ENCODE peak calls at places on chromosomes 4 and X, in four cellular contexts. W is GM23248, H is OCI-LY7, M is PC-3. I is an unnamed sample.

GRCh38 chrX:78313526-78313925 is 13.9 kb downstream of the CYSLTR1 start:
- DNase-seq in H (no peak), M (peak; percentile 56), W (no peak), I (no peak)

GRCh38 chr4:147928400-147928799 is 196.5 kb downstream of the ARHGAP10 start:
- DNase-seq in H (no peak), W (no peak), M (peak; percentile 80), I (no peak)

GRCh38 chrX:107205770-107206696 is at the start of the genes DNAAF6 and NUP62CL:
- DNase-seq in H (peak; percentile 86), W (peak; percentile 2), M (peak; percentile 70), I (peak; percentile 70)

GRCh38 chr4:182642831-182643230 is 274.4 kb downstream of the DCTD start:
- DNase-seq in W (peak; percentile 32), H (no peak), M (peak; percentile 21), I (no peak)

GRCh38 chrX:13666836-13667235 is 13.9 kb downstream of the TCEANC start:
- DNase-seq in W (no peak), M (no peak), H (no peak), I (no peak)

GRCh38 chrX:15158736-15159406 is 111.0 kb downstream of the ASB9 start:
- DNase-seq in H (no peak), M (peak; percentile 60), W (peak; percentile 24), I (no peak)

GRCh38 chr4:186702297-186702696 is 21.4 kb downstream of the FAT1 start:
- DNase-seq in W (no peak), H (no peak), M (no peak), I (no peak)

GRCh38 chr4:81531410-81531809 is 59.7 kb upstream of the RASGEF1B start:
- DNase-seq in M (no peak), W (no peak), H (no peak), I (no peak)

GRCh38 chr4:185654965-185655554 is 119.8 kb upstream of the PDLIM3 start:
- DNase-seq in M (no peak), W (no peak), H (no peak), I (no peak)

GRCh38 chr4:44660396-44660795 is 9.0 kb upstream of the YIPF7 start:
- DNase-seq in M (peak; percentile 23), W (peak; percentile 8), H (no peak), I (no peak)

GRCh38 chr4:54695359-54696149 is 37.8 kb downstream of the KIT start:
- DNase-seq in M (no peak), H (no peak), W (no peak), I (no peak)

GRCh38 chr4:20248155-20248558 is 3.5 kb upstream of the SLIT2 start:
- DNase-seq in H (peak; percentile 40), M (peak; percentile 82), W (peak; percentile 90), I (peak; percentile 77)

GRCh38 chr4:166675411-166675810 is 558.9 kb downstream of the SPOCK3 start:
- DNase-seq in H (no peak), M (peak; percentile 56), W (peak; percentile 1), I (peak; percentile 45)

GRCh38 chr4:7646384-7647061 is 211.8 kb upstream of the PSAPL1 start:
- DNase-seq in H (no peak), M (no peak), W (peak; percentile 31), I (no peak)

GRCh38 chr4:64417974-64418373 is 8.7 kb upstream of the TECRL start:
- DNase-seq in M (peak; percentile 73), H (no peak), W (peak; percentile 1), I (peak; percentile 19)

GRCh38 chr4:78616046-78616498 is 64.5 kb downstream of the ANXA3 start:
- DNase-seq in H (no peak), M (no peak), W (peak; percentile 15), I (peak; percentile 60)

GRCh38 chr4:154983714-154984113 is 202.6 kb downstream of the RBM46 start:
- DNase-seq in H (no peak), M (no peak), W (no peak), I (no peak)

GRCh38 chr4:55346851-55347255 is 811 bp downstream of the SRD5A3 start:
- DNase-seq in W (no peak), H (no peak), M (no peak), I (no peak)

GRCh38 chr4:38902695-38903094 is 35.1 kb downstream of the FAM114A1 start:
- DNase-seq in W (peak; percentile 38), M (peak; percentile 56), H (peak; percentile 64), I (peak; percentile 21)

GRCh38 chrX:53435997-53436396 is 1.8 kb upstream of the HSD17B10 start:
- DNase-seq in H (peak; percentile 82), M (peak; percentile 77), W (peak; percentile 80), I (peak; percentile 71)

GRCh38 chr4:73917081-73917501 is 47.9 kb downstream of the CXCL1 start:
- DNase-seq in M (peak; percentile 94), H (no peak), W (peak; percentile 96), I (peak; percentile 25)

GRCh38 chrX:132034648-132035047 is 11.5 kb downstream of the STK26 start:
- DNase-seq in M (no peak), W (no peak), H (no peak), I (no peak)

GRCh38 chr4:87985097-87985886 is 9.8 kb downstream of the SPP1 start:
- DNase-seq in M (peak; percentile 74), W (peak; percentile 63), H (peak; percentile 42), I (peak; percentile 43)

GRCh38 chr4:95360911-95361695 is 187.7 kb downstream of the UNC5C start:
- DNase-seq in M (no peak), H (no peak), W (no peak), I (no peak)

GRCh38 chrX:102858826-102859627 is 78.0 kb upstream of the RAB40AL start:
- DNase-seq in H (no peak), W (peak; percentile 14), M (peak; percentile 8), I (no peak)

GRCh38 chr4:174120446-174121142 is 162.9 kb downstream of the FBXO8 start:
- DNase-seq in W (peak; percentile 78), M (peak; percentile 65), H (peak; percentile 50), I (peak; percentile 72)

GRCh38 chr4:38001927-38002326 is 41.7 kb downstream of the PTTG2 start:
- DNase-seq in W (no peak), M (no peak), H (no peak), I (no peak)

GRCh38 chr4:158896459-158897238 is 127.8 kb downstream of the FNIP2 start:
- DNase-seq in W (no peak), M (no peak), H (no peak), I (no peak)

GRCh38 chr4:158786155-158786581 is 17.3 kb downstream of the FNIP2 start:
- DNase-seq in H (no peak), W (no peak), M (no peak), I (no peak)

GRCh38 chrX:39631275-39631674 is 466.5 kb downstream of the BCOR start:
- DNase-seq in H (no peak), W (no peak), M (no peak), I (no peak)

GRCh38 chr4:89572224-89572858 is 264.6 kb downstream of the SNCA start:
- DNase-seq in W (no peak), M (no peak), H (no peak), I (peak; percentile 35)

GRCh38 chrX:90883479-90883878 is 551.2 kb upstream of the PABPC5 start:
- DNase-seq in H (no peak), M (no peak), W (no peak), I (no peak)

GRCh38 chr4:138241281-138242075 is 671 bp downstream of the SLC7A11 start:
- DNase-seq in H (peak; percentile 32), W (peak; percentile 71), M (peak; percentile 30), I (peak; percentile 42)

GRCh38 chrX:129613596-129613995 is 41.2 kb downstream of the APLN start:
- DNase-seq in H (no peak), W (no peak), M (peak; percentile 23), I (no peak)

GRCh38 chr4:48139688-48140087 is 5.6 kb upstream of the TXK start:
- DNase-seq in W (peak; percentile 45), H (no peak), M (peak; percentile 39), I (no peak)
- TF ChIP-seq EZH2phosphoT487 in W (no peak), H (no peak), M (no peak), I (no peak)

GRCh38 chrX:119605739-119606507 is at the start of gene NKRF:
- DNase-seq in W (peak; percentile 92), H (peak; percentile 90), M (peak; percentile 95), I (peak; percentile 93)

GRCh38 chrX:119606508-119607389 is 525 bp upstream of the NKRF start:
- DNase-seq in M (no peak), W (peak; percentile 63), H (no peak), I (no peak)

GRCh38 chrX:119605398-119605738 is 856 bp downstream of the NKRF start:
- DNase-seq in M (no peak), W (peak; percentile 42), H (no peak), I (peak; percentile 13)

GRCh38 chrX:119602701-119603255 is 3.4 kb downstream of the NKRF start:
- DNase-seq in M (no peak), W (no peak), H (no peak), I (no peak)

GRCh38 chrX:119604778-119605177 is 1.4 kb downstream of the NKRF start:
- DNase-seq in H (no peak), W (peak; percentile 30), M (no peak), I (no peak)
- TF ChIP-seq EZH2phosphoT487 in H (no peak), W (no peak), M (no peak), I (no peak)

GRCh38 chrX:70044541-70045245 is 5.0 kb downstream of the AWAT2 start:
- DNase-seq in H (no peak), M (peak; percentile 61), W (peak; percentile 45), I (no peak)
- TF ChIP-seq EZH2phosphoT487 in H (no peak), M (no peak), W (no peak), I (no peak)

DNA sequence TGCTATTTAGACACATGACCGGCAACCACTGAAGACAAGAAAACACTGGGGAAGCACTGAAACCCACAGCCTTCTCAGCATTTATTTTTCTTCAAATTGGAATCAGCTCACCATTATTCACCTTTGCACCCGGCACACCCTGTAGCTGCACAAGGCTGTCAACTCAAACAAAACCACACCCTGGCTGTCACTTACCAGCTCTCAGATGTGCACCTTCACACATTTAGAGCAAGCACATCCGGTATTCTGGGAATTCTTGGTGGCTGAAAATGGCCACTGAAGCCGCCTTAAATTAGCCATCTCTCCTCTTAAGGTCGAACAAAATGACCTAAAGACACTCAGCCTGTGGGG is 5.9 kb downstream of the ZFYVE28 start:
- DNase-seq in M (peak; percentile 54), H (peak; percentile 20), W (no peak), I (peak; percentile 67)
- TF ChIP-seq EZH2phosphoT487 in M (no peak), H (no peak), W (no peak), I (no peak)

GRCh38 chr4:75232546-75232945 is 281.7 kb downstream of the RCHY1 start:
- DNase-seq in W (no peak), M (no peak), H (no peak), I (no peak)

GRCh38 chr4:75235359-75235951 is 278.7 kb downstream of the RCHY1 start:
- DNase-seq in W (no peak), M (no peak), H (peak; percentile 55), I (no peak)

GRCh38 chr4:75229783-75230570 is 284.2 kb downstream of the RCHY1 start:
- DNase-seq in M (no peak), H (no peak), W (no peak), I (peak; percentile 42)
- TF ChIP-seq EZH2phosphoT487 in M (no peak), H (no peak), W (no peak), I (no peak)

I was measured in hepatocyte.